ENCODE peak calls at places on chromosomes 5 and 9, in eight cellular contexts. One of them, this sample, is unnamed.

GRCh38 chr5:83001788-83002381 is 75.3 kb downstream of the TMEM167A start:
- DNase-seq in RWPE1: no peak
- DNase-seq in BJ: no peak
- DNase-seq in PC-9: no peak
- DNase-seq in H9: no peak
- DNase-seq in CD8-positive, alpha-beta T cell: no peak
- DNase-seq in astrocyte of the spinal cord: no peak
- DNase-seq in HFFc6: no peak
- DNase-seq in this sample: no peak

GRCh38 chr9:75138260-75139040 is 50.1 kb downstream of the OSTF1 start:
- DNase-seq in CD8-positive, alpha-beta T cell: no peak
- DNase-seq in H9: no peak
- DNase-seq in PC-9: no peak
- DNase-seq in HFFc6: no peak
- DNase-seq in BJ: no peak
- DNase-seq in astrocyte of the spinal cord: no peak
- DNase-seq in RWPE1: no peak
- DNase-seq in this sample: no peak

GRCh38 chr9:82127993-82128710 is 139.6 kb downstream of the SPATA31D1 start:
- DNase-seq in BJ: no peak
- DNase-seq in HFFc6: no peak
- DNase-seq in H9: no peak
- DNase-seq in RWPE1: no peak
- DNase-seq in astrocyte of the spinal cord: no peak
- DNase-seq in CD8-positive, alpha-beta T cell: no peak
- DNase-seq in PC-9: no peak
- DNase-seq in this sample: no peak

GRCh38 chr5:172274951-172275753 is 8.4 kb downstream of the UBTD2 start:
- DNase-seq in HFFc6: no peak
- DNase-seq in BJ: no peak
- DNase-seq in CD8-positive, alpha-beta T cell: no peak
- DNase-seq in astrocyte of the spinal cord: peak
- DNase-seq in RWPE1: peak
- DNase-seq in PC-9: peak
- DNase-seq in H9: no peak
- DNase-seq in this sample: no peak

GRCh38 chr5:133611357-133612020 is 852 bp downstream of the FSTL4 start:
- DNase-seq in BJ: no peak
- DNase-seq in astrocyte of the spinal cord: no peak
- DNase-seq in HFFc6: no peak
- DNase-seq in CD8-positive, alpha-beta T cell: no peak
- DNase-seq in H9: no peak
- DNase-seq in RWPE1: no peak
- DNase-seq in PC-9: no peak
- DNase-seq in this sample: peak

GRCh38 chr5:90909945-90910344 is 351.3 kb downstream of the ADGRV1 start:
- DNase-seq in RWPE1: no peak
- DNase-seq in astrocyte of the spinal cord: no peak
- DNase-seq in H9: no peak
- DNase-seq in CD8-positive, alpha-beta T cell: no peak
- DNase-seq in HFFc6: no peak
- DNase-seq in PC-9: no peak
- DNase-seq in BJ: no peak
- DNase-seq in this sample: no peak

GRCh38 chr9:82209797-82210470 is 221.4 kb downstream of the SPATA31D1 start:
- DNase-seq in RWPE1: no peak
- DNase-seq in BJ: no peak
- DNase-seq in H9: no peak
- DNase-seq in HFFc6: no peak
- DNase-seq in CD8-positive, alpha-beta T cell: no peak
- DNase-seq in astrocyte of the spinal cord: no peak
- DNase-seq in PC-9: no peak
- DNase-seq in this sample: no peak

GRCh38 chr9:101029300-101030021 is 934 bp downstream of the PLPPR1 start:
- DNase-seq in CD8-positive, alpha-beta T cell: no peak
- DNase-seq in HFFc6: no peak
- DNase-seq in H9: no peak
- DNase-seq in BJ: no peak
- DNase-seq in PC-9: no peak
- DNase-seq in RWPE1: no peak
- DNase-seq in astrocyte of the spinal cord: no peak
- DNase-seq in this sample: peak

GRCh38 chr9:111798786-111799185 is 4.0 kb upstream of the SHOC1 start:
- DNase-seq in H9: no peak
- DNase-seq in BJ: peak
- DNase-seq in CD8-positive, alpha-beta T cell: no peak
- DNase-seq in astrocyte of the spinal cord: peak
- DNase-seq in PC-9: no peak
- DNase-seq in HFFc6: peak
- DNase-seq in RWPE1: no peak
- DNase-seq in this sample: no peak

GRCh38 chr5:80127037-80127642 is 92.0 kb downstream of the THBS4 start:
- DNase-seq in CD8-positive, alpha-beta T cell: no peak
- DNase-seq in HFFc6: no peak
- DNase-seq in astrocyte of the spinal cord: no peak
- DNase-seq in RWPE1: no peak
- DNase-seq in H9: no peak
- DNase-seq in PC-9: no peak
- DNase-seq in BJ: no peak
- DNase-seq in this sample: no peak

GRCh38 chr9:82961504-82962125 is 101.3 kb downstream of the RASEF start:
- DNase-seq in H9: peak
- DNase-seq in astrocyte of the spinal cord: peak
- DNase-seq in CD8-positive, alpha-beta T cell: no peak
- DNase-seq in RWPE1: peak
- DNase-seq in PC-9: peak
- DNase-seq in HFFc6: peak
- DNase-seq in BJ: no peak
- DNase-seq in this sample: peak

GRCh38 chr9:126791406-126792230 is 13.2 kb upstream of the ZBTB43 start:
- DNase-seq in PC-9: peak
- DNase-seq in BJ: peak
- DNase-seq in HFFc6: peak
- DNase-seq in H9: no peak
- DNase-seq in CD8-positive, alpha-beta T cell: no peak
- DNase-seq in astrocyte of the spinal cord: peak
- DNase-seq in RWPE1: peak
- DNase-seq in this sample: no peak

GRCh38 chr5:40683351-40683750 is 3.6 kb downstream of the PTGER4 start:
- DNase-seq in PC-9: no peak
- DNase-seq in astrocyte of the spinal cord: no peak
- DNase-seq in BJ: no peak
- DNase-seq in RWPE1: no peak
- DNase-seq in CD8-positive, alpha-beta T cell: no peak
- DNase-seq in HFFc6: no peak
- DNase-seq in H9: no peak
- DNase-seq in this sample: no peak

GRCh38 chr5:168975331-168975730 is 325.6 kb downstream of the SLIT3 start:
- DNase-seq in RWPE1: no peak
- DNase-seq in CD8-positive, alpha-beta T cell: no peak
- DNase-seq in PC-9: no peak
- DNase-seq in astrocyte of the spinal cord: no peak
- DNase-seq in H9: no peak
- DNase-seq in BJ: no peak
- DNase-seq in HFFc6: no peak
- DNase-seq in this sample: no peak

GRCh38 chr9:108991479-108991878 is 21.8 kb downstream of the CTNNAL1 start:
- DNase-seq in PC-9: no peak
- DNase-seq in RWPE1: no peak
- DNase-seq in CD8-positive, alpha-beta T cell: no peak
- DNase-seq in BJ: no peak
- DNase-seq in astrocyte of the spinal cord: no peak
- DNase-seq in H9: no peak
- DNase-seq in HFFc6: no peak
- DNase-seq in this sample: no peak

GRCh38 chr5:177232761-177233160 is 70.8 kb downstream of the RAB24 start:
- DNase-seq in HFFc6: peak
- DNase-seq in RWPE1: no peak
- DNase-seq in BJ: peak
- DNase-seq in CD8-positive, alpha-beta T cell: no peak
- DNase-seq in astrocyte of the spinal cord: peak
- DNase-seq in H9: no peak
- DNase-seq in PC-9: no peak
- DNase-seq in this sample: no peak

GRCh38 chr9:135252980-135253304 is 165.5 kb downstream of the OLFM1 start:
- DNase-seq in CD8-positive, alpha-beta T cell: no peak
- DNase-seq in HFFc6: no peak
- DNase-seq in astrocyte of the spinal cord: no peak
- DNase-seq in BJ: no peak
- DNase-seq in PC-9: no peak
- DNase-seq in RWPE1: no peak
- DNase-seq in H9: no peak
- DNase-seq in this sample: no peak

GRCh38 chr5:137342764-137343163 is 156.4 kb downstream of the SPOCK1 start:
- DNase-seq in H9: no peak
- DNase-seq in PC-9: peak
- DNase-seq in RWPE1: peak
- DNase-seq in CD8-positive, alpha-beta T cell: no peak
- DNase-seq in HFFc6: no peak
- DNase-seq in astrocyte of the spinal cord: peak
- DNase-seq in BJ: no peak
- DNase-seq in this sample: no peak

GRCh38 chr5:89255845-89256463 is 373.0 kb upstream of the MEF2C start:
- DNase-seq in RWPE1: peak
- DNase-seq in BJ: no peak
- DNase-seq in astrocyte of the spinal cord: peak
- DNase-seq in PC-9: no peak
- DNase-seq in CD8-positive, alpha-beta T cell: no peak
- DNase-seq in H9: no peak
- DNase-seq in HFFc6: peak
- DNase-seq in this sample: no peak

GRCh38 chr5:26295541-26295940 is 742.8 kb downstream of the CDH9 start:
- DNase-seq in RWPE1: peak
- DNase-seq in CD8-positive, alpha-beta T cell: no peak
- DNase-seq in PC-9: no peak
- DNase-seq in BJ: no peak
- DNase-seq in H9: no peak
- DNase-seq in HFFc6: no peak
- DNase-seq in astrocyte of the spinal cord: peak
- DNase-seq in this sample: no peak

DNA sequence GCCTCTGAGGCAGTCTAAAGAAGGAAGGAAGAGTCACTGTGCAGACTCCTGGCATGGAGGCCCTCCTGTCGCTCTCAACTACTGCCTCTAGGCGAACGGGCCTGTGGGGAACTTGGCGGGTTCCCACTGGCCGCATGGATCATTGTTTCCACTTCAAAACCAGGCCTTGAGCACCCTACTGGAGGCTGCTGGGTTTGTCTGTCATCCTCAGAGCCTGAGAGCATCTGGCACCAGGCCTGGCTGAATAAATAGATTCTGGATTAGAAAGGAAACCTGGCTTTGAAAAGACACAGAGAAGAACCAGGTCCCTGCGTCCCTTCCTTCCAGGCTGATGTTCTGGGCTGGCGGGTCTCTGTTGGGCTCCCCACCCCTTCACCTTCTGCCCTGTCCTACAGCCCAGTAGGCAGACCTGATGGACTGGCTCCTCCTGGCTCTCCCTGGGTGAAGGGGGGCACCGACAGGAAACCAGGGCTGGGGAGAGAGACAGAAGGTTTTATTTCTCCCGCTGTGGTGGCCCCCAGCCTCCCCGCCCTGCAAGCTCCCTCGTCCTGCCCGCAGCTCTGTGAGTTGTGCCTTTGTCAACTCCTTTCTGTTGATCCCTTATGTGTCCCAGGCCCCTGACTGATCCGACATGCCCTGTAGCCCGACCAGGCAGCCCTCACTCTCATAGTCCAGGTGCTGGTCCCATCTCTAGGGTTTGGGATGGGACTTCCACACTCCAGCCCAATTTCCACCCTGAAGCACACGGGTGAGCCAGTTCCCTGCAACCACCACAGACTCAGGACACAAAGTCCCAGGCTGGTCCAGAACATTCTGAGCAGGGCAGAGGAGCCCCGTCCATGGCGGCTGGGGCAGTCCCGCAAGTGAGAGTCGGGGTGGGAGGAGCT is 50.1 kb downstream of the ADAMTS2 start:
- DNase-seq in BJ: no peak
- DNase-seq in astrocyte of the spinal cord: peak
- DNase-seq in HFFc6: peak
- DNase-seq in RWPE1: no peak
- DNase-seq in CD8-positive, alpha-beta T cell: no peak
- DNase-seq in PC-9: no peak
- DNase-seq in H9: no peak
- DNase-seq in this sample: no peak
- TF ChIP-seq CTCF in BJ: peak
- TF ChIP-seq CTCF in astrocyte of the spinal cord: no peak
- TF ChIP-seq CTCF in HFFc6: peak
- TF ChIP-seq CTCF in RWPE1: no peak
- TF ChIP-seq CTCF in CD8-positive, alpha-beta T cell: no peak
- TF ChIP-seq CTCF in PC-9: no peak
- TF ChIP-seq CTCF in H9: no peak
- TF ChIP-seq CTCF in this sample: no peak

GRCh38 chr5:111070272-111071134 is 1.0 kb upstream of the TSLP start:
- DNase-seq in BJ: no peak
- DNase-seq in PC-9: no peak
- DNase-seq in H9: peak
- DNase-seq in HFFc6: peak
- DNase-seq in RWPE1: no peak
- DNase-seq in CD8-positive, alpha-beta T cell: no peak
- DNase-seq in astrocyte of the spinal cord: peak
- DNase-seq in this sample: peak
- TF ChIP-seq CTCF in BJ: no peak
- TF ChIP-seq CTCF in PC-9: no peak
- TF ChIP-seq CTCF in H9: no peak
- TF ChIP-seq CTCF in HFFc6: no peak
- TF ChIP-seq CTCF in RWPE1: no peak
- TF ChIP-seq CTCF in CD8-positive, alpha-beta T cell: no peak
- TF ChIP-seq CTCF in astrocyte of the spinal cord: peak
- TF ChIP-seq CTCF in this sample: no peak

DNA sequence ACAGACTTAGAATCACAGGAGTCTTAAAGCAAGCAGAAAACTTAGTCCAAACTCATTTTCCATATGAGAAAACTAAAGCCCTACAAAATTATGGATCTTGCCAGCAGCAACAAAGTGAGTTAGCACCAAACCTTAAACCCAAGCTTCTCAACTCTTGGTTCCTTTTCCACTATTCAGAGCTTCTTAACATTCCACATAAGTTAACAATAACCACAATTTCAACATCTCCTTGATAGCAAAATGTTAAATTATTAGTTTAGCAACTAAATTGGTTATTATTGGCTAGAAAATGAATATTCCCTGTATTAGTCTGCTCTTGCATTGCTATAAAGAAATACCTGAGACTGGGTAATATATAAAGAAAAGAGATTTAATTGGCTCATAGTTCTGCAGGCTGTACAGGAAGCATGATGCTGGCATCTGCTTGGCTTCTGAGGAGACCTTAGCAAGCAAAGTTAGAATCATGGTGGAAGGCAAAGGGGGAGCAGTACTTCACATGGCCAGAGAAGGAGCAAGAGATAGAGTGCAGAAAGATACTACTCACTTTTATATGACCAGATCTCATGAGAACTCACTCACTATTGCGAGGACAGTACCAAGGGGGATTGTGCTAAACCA is 26.2 kb upstream of the ARSB start:
- DNase-seq in RWPE1: no peak
- DNase-seq in BJ: no peak
- DNase-seq in PC-9: no peak
- DNase-seq in H9: no peak
- DNase-seq in astrocyte of the spinal cord: peak
- DNase-seq in CD8-positive, alpha-beta T cell: no peak
- DNase-seq in HFFc6: peak
- DNase-seq in this sample: no peak
- TF ChIP-seq CTCF in RWPE1: no peak
- TF ChIP-seq CTCF in BJ: peak
- TF ChIP-seq CTCF in PC-9: no peak
- TF ChIP-seq CTCF in H9: no peak
- TF ChIP-seq CTCF in astrocyte of the spinal cord: peak
- TF ChIP-seq CTCF in CD8-positive, alpha-beta T cell: no peak
- TF ChIP-seq CTCF in HFFc6: peak
- TF ChIP-seq CTCF in this sample: no peak

GRCh38 chr9:36992501-36993316 is 41.4 kb downstream of the PAX5 start:
- DNase-seq in HFFc6: no peak
- DNase-seq in astrocyte of the spinal cord: no peak
- DNase-seq in PC-9: no peak
- DNase-seq in H9: no peak
- DNase-seq in RWPE1: no peak
- DNase-seq in BJ: no peak
- DNase-seq in CD8-positive, alpha-beta T cell: no peak
- DNase-seq in this sample: no peak
- TF ChIP-seq CTCF in HFFc6: no peak
- TF ChIP-seq CTCF in astrocyte of the spinal cord: no peak
- TF ChIP-seq CTCF in PC-9: no peak
- TF ChIP-seq CTCF in H9: no peak
- TF ChIP-seq CTCF in RWPE1: no peak
- TF ChIP-seq CTCF in BJ: no peak
- TF ChIP-seq CTCF in CD8-positive, alpha-beta T cell: no peak
- TF ChIP-seq CTCF in this sample: no peak